ENCODE peak calls at places on chromosomes 2 and 18, in five cellular contexts. E is lower leg skin; D is stomach; H is stimulated activated naive CD8-positive, alpha-beta T cell treated with anti-CD3 and anti-CD28 coated beads, Interleukin-15, amount 100 ng/mL, for 72 hours; I is adrenal gland. N is an unnamed sample.

GRCh38 chr2:128594953-128595677 is 276.4 kb upstream of the HS6ST1 start:
- DNase-seq in E (peak; percentile 46), I (no peak), H (no peak), D (peak; percentile 27), N (peak; percentile 45)

GRCh38 chr2:31476511-31477171 is 62.1 kb upstream of the XDH start:
- DNase-seq in E (no peak), I (no peak), H (no peak), D (no peak), N (no peak)

GRCh38 chr18:39909706-39910105 is 2045.3 kb upstream of the PIK3C3 start:
- DNase-seq in E (no peak), I (no peak), H (no peak), D (no peak), N (no peak)

GRCh38 chr2:73776869-73777519 is 2.9 kb downstream of the DUSP11 start:
- DNase-seq in H (no peak), I (no peak), E (no peak), D (no peak), N (no peak)

GRCh38 chr2:193824474-193824873 is 1629.7 kb upstream of the TMEFF2 start:
- DNase-seq in H (no peak), I (no peak), E (no peak), D (no peak), N (no peak)

GRCh38 chr18:46166261-46166970 is 62.2 kb downstream of the HAUS1 start:
- DNase-seq in H (no peak), I (no peak), D (no peak), E (no peak), N (no peak)

GRCh38 chr2:160561551-160562280 is 68.1 kb upstream of the RBMS1 start:
- DNase-seq in D (no peak), H (no peak), I (no peak), E (no peak), N (no peak)

GRCh38 chr2:70123829-70124117 is 36.5 kb downstream of the PCBP1 start:
- DNase-seq in H (no peak), E (no peak), I (no peak), D (no peak), N (no peak)

GRCh38 chr2:201118121-201118956 is 2.4 kb downstream of the CFLAR start:
- DNase-seq in I (peak; percentile 95), E (peak; percentile 97), H (peak; percentile 90), D (peak; percentile 84), N (peak; percentile 84)

GRCh38 chr2:181058378-181059269 is 78.2 kb downstream of the UBE2E3 start:
- DNase-seq in I (no peak), E (no peak), D (no peak), H (no peak), N (peak; percentile 46)

GRCh38 chr2:144517825-144518699 is 1.9 kb downstream of the ZEB2 start:
- DNase-seq in E (no peak), H (no peak), D (no peak), I (peak; percentile 38), N (no peak)

GRCh38 chr18:7899078-7899477 is 332.0 kb downstream of the PTPRM start:
- DNase-seq in I (no peak), D (no peak), H (no peak), E (no peak), N (no peak)

GRCh38 chr2:201273330-201273983 is 13.1 kb downstream of the CASP8 start:
- DNase-seq in D (no peak), E (no peak), H (no peak), I (no peak), N (no peak)

GRCh38 chr18:23956483-23956882 is 58.1 kb upstream of the TTC39C start:
- DNase-seq in H (no peak), E (peak; percentile 42), D (no peak), I (no peak), N (no peak)

GRCh38 chr2:12046641-12047040 is 300.2 kb downstream of the LPIN1 start:
- DNase-seq in E (no peak), D (no peak), I (no peak), H (no peak), N (no peak)

GRCh38 chr2:233059797-233060499 is at the start of gene INPP5D:
- DNase-seq in I (peak; percentile 37), D (peak; percentile 54), H (peak; percentile 76), E (peak; percentile 88), N (no peak)

GRCh38 chr2:84858123-84858522 is 22.8 kb downstream of the TRABD2A start:
- DNase-seq in E (peak; percentile 14), D (no peak), H (no peak), I (no peak), N (no peak)

GRCh38 chr2:147288131-147288530 is 556.7 kb upstream of the ACVR2A start:
- DNase-seq in D (no peak), H (no peak), E (no peak), I (no peak), N (no peak)

GRCh38 chr18:23077493-23078256 is 57.6 kb upstream of the CABLES1 start:
- DNase-seq in D (peak; percentile 50), E (no peak), H (no peak), I (no peak), N (no peak)

GRCh38 chr2:189056200-189057106 is 82.3 kb downstream of the COL3A1 start:
- DNase-seq in D (no peak), E (no peak), H (no peak), I (no peak), N (no peak)

GRCh38 chr2:71612581-71613520 is 159.5 kb downstream of the DYSF start:
- DNase-seq in E (peak; percentile 75), D (peak; percentile 13), H (no peak), I (no peak), N (no peak)

GRCh38 chr2:241692448-241692847 is 5.8 kb upstream of the DTYMK start:
- DNase-seq in H (no peak), I (no peak), D (no peak), E (no peak), N (no peak)

GRCh38 chr2:111632661-111633060 is 251.3 kb downstream of the ANAPC1 start:
- DNase-seq in D (no peak), I (no peak), E (no peak), H (peak; percentile 4), N (no peak)

GRCh38 chr2:164903944-164904343 is 51.4 kb downstream of the SLC38A11 start:
- DNase-seq in E (no peak), H (no peak), D (peak; percentile 79), I (no peak), N (peak; percentile 72)

N was measured in body of pancreas.